ENCODE peak calls at places on chromosomes 6 and 20, in six cellular contexts. Y is WTC11, U is A549, Q is K562, O is endothelial cell of umbilical vein, P is HepG2. G is an unnamed sample.

GRCh38 chr6:93896081-93896480 is 476.7 kb upstream of the EPHA7 start:
- DNase-seq in Y (no peak), U (no peak), Q (no peak), O (no peak), P (no peak), G (no peak)

GRCh38 chr6:116010400-116011095 is 50.1 kb downstream of the FRK start:
- DNase-seq in Y (peak), U (no peak), Q (peak), O (peak), P (peak), G (peak)

GRCh38 chr6:56752009-56752408 is 109.3 kb upstream of the DST start:
- DNase-seq in Y (no peak), U (no peak), Q (no peak), O (no peak), P (no peak), G (no peak)

GRCh38 chr20:32672315-32672981 is 1.3 kb downstream of the C20orf203 start:
- DNase-seq in Y (no peak), U (no peak), Q (no peak), O (no peak), P (no peak), G (no peak)

GRCh38 chr6:24910331-24910849 is 25.4 kb downstream of the RIPOR2 start:
- DNase-seq in Y (peak), U (no peak), Q (no peak), O (no peak), P (no peak), G (peak)

GRCh38 chr6:292506-293184 is 358 bp downstream of the DUSP22 start:
- DNase-seq in Y (peak), U (peak), Q (peak), O (peak), P (peak), G (no peak)

GRCh38 chr20:35954907-35955251 is 577 bp upstream of the SCAND1 start:
- DNase-seq in Y (no peak), U (peak), Q (no peak), O (no peak), P (peak), G (no peak)

GRCh38 chr6:41040101-41040910 is 1.3 kb upstream of the UNC5CL start:
- DNase-seq in Y (no peak), U (peak), Q (peak), O (no peak), P (peak), G (no peak)

GRCh38 chr6:16837217-16837972 is 76.1 kb upstream of the ATXN1 start:
- DNase-seq in Y (no peak), U (no peak), Q (no peak), O (no peak), P (no peak), G (no peak)

GRCh38 chr6:150967910-150968309 is 102.4 kb downstream of the MTHFD1L start:
- DNase-seq in Y (no peak), U (no peak), Q (no peak), O (no peak), P (no peak), G (no peak)

GRCh38 chr6:168349718-168350117 is 30.1 kb upstream of the DACT2 start:
- DNase-seq in Y (no peak), U (no peak), Q (no peak), O (no peak), P (no peak), G (no peak)

GRCh38 chr6:41732601-41733348 is 2.6 kb downstream of the TFEB start:
- DNase-seq in Y (no peak), U (no peak), Q (no peak), O (no peak), P (no peak), G (no peak)

GRCh38 chr20:22080985-22081384 is 375.5 kb downstream of the PAX1 start:
- DNase-seq in Y (no peak), U (no peak), Q (no peak), O (no peak), P (no peak), G (no peak)

GRCh38 chr6:166156942-166157341 is 10.7 kb downstream of the TBXT start:
- DNase-seq in Y (no peak), U (peak), Q (no peak), O (no peak), P (peak), G (no peak)

GRCh38 chr6:84835340-84835739 is 70.9 kb upstream of the TBX18 start:
- DNase-seq in Y (no peak), U (no peak), Q (no peak), O (no peak), P (no peak), G (no peak)

GRCh38 chr20:38982291-38982690 is 20.1 kb downstream of the DHX35 start:
- DNase-seq in Y (no peak), U (no peak), Q (no peak), O (no peak), P (peak), G (no peak)

GRCh38 chr20:53941680-53942079 is 128.7 kb downstream of the BCAS1 start:
- DNase-seq in Y (no peak), U (no peak), Q (no peak), O (no peak), P (no peak), G (no peak)

GRCh38 chr6:159487636-159488035 is 205.4 kb downstream of the SOD2 start:
- DNase-seq in Y (no peak), U (no peak), Q (no peak), O (no peak), P (no peak), G (no peak)

GRCh38 chr6:14863896-14864850 is 381.7 kb upstream of the JARID2 start:
- DNase-seq in Y (no peak), U (no peak), Q (peak), O (no peak), P (no peak), G (no peak)

GRCh38 chr20:8474027-8474668 is 342.1 kb downstream of the PLCB1 start:
- DNase-seq in Y (no peak), U (no peak), Q (no peak), O (no peak), P (no peak), G (no peak)

GRCh38 chr6:165767228-165767627 is 104.2 kb upstream of the PDE10A start:
- DNase-seq in Y (no peak), U (no peak), Q (no peak), O (peak), P (no peak), G (no peak)

GRCh38 chr20:1108437-1108920 is 9.9 kb upstream of the PSMF1 start:
- DNase-seq in Y (peak), U (peak), Q (peak), O (peak), P (peak), G (no peak)

GRCh38 chr6:44652551-44652950 is 265.0 kb downstream of the CDC5L start:
- DNase-seq in Y (no peak), U (no peak), Q (no peak), O (no peak), P (no peak), G (no peak)

GRCh38 chr6:44653091-44653490 is 265.6 kb downstream of the CDC5L start:
- DNase-seq in Y (no peak), U (no peak), Q (no peak), O (no peak), P (no peak), G (no peak)

GRCh38 chr6:44650495-44650894 is 263.0 kb downstream of the CDC5L start:
- DNase-seq in Y (no peak), U (no peak), Q (no peak), O (no peak), P (no peak), G (no peak)

GRCh38 chr6:44650947-44651346 is 263.4 kb downstream of the CDC5L start:
- DNase-seq in Y (no peak), U (no peak), Q (no peak), O (no peak), P (no peak), G (no peak)

GRCh38 chr6:44651604-44652003 is 264.1 kb downstream of the CDC5L start:
- DNase-seq in Y (peak), U (no peak), Q (no peak), O (no peak), P (no peak), G (no peak)
- TF ChIP-seq JUN in Y (no peak), U (no peak), Q (no peak), O (no peak), P (no peak), G (no peak)

GRCh38 chr6:75609639-75610590 is 8.2 kb downstream of the SENP6 start:
- DNase-seq in Y (no peak), U (no peak), Q (no peak), O (peak), P (no peak), G (no peak)
- TF ChIP-seq JUN in Y (no peak), U (no peak), Q (no peak), O (no peak), P (no peak), G (no peak)

DNA sequence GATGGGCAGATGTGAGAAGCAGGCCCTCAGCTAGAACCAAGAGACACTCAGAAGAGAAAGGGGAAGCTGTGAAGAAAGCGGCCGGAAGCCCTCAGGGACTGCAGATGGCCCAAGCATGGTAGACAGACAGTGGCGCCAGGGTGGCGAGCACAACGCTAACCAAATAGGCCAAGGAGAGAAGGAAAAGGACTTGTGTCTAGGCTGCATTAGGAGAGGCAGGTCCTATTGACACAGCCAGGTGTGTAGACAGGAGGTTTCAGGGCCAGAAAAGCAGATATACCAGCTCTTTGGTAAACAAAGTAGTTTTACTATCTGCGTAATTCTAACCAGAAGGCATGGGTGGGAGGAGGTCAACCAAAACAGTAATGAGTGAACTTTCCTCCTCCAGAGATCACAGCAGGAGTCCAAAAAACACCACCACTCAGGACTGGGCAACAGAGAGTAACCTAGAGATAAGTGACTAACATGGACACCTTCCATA is 15.8 kb upstream of the MAP7 start:
- DNase-seq in Y (no peak), U (no peak), Q (peak), O (no peak), P (no peak), G (no peak)
- TF ChIP-seq JUN in Y (no peak), U (no peak), Q (no peak), O (no peak), P (no peak), G (no peak)

GRCh38 chr6:71745525-71745924 is 140.8 kb upstream of the RIMS1 start:
- DNase-seq in Y (no peak), U (no peak), Q (no peak), O (no peak), P (no peak), G (no peak)
- TF ChIP-seq JUN in Y (no peak), U (no peak), Q (no peak), O (no peak), P (no peak), G (no peak)

GRCh38 chr6:83432626-83433025 is 1.8 kb upstream of the ME1 start:
- DNase-seq in Y (no peak), U (no peak), Q (no peak), O (no peak), P (no peak), G (no peak)

GRCh38 chr6:83429269-83429668 is 1.6 kb downstream of the ME1 start:
- DNase-seq in Y (no peak), U (no peak), Q (no peak), O (no peak), P (no peak), G (no peak)

GRCh38 chr6:83429857-83430605 is 820 bp downstream of the ME1 start:
- DNase-seq in Y (peak), U (no peak), Q (peak), O (peak), P (no peak), G (no peak)

GRCh38 chr6:83430606-83431544 is at the start of gene ME1:
- DNase-seq in Y (peak), U (peak), Q (peak), O (peak), P (no peak), G (peak)

DNA sequence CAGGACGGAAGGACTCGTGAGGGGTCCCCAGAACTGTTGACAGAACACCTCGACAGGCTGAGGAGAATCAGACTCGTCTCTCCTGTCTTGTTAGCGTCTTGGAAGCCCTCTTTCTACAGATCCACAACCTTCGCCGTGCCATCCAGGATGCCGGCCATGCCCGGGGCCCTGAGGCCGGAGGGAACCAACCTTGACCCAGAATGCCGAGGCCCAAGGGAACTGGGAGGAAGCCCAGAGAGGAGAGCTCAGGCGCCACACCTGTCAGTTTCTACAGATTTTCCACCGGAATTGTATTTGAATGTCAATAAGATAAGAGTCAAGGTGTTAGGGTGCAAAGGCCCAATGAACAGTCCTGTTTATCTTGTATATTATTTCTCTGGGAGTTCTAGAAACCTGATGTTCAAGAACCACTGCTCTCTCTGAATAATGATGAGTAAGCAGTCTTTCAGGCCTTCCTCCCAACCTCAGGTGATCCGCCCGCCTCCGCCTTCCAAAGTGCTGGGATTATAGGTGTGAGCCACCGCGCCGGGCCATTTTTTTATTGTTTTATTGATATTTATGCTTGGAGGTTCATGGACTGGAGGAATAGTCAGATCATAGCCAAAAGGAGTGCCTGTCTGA is 804 bp upstream of the ME1 start:
- DNase-seq in Y (no peak), U (no peak), Q (peak), O (no peak), P (no peak), G (no peak)
- TF ChIP-seq JUN in Y (no peak), U (no peak), Q (no peak), O (no peak), P (no peak), G (no peak)

GRCh38 chr6:110672122-110672521 is 143.1 kb downstream of the CDK19 start:
- DNase-seq in Y (no peak), U (no peak), Q (no peak), O (no peak), P (no peak), G (no peak)

GRCh38 chr6:110665600-110665999 is 149.7 kb downstream of the CDK19 start:
- DNase-seq in Y (no peak), U (no peak), Q (no peak), O (no peak), P (no peak), G (no peak)

GRCh38 chr6:110671447-110671846 is 143.8 kb downstream of the CDK19 start:
- DNase-seq in Y (no peak), U (no peak), Q (no peak), O (no peak), P (no peak), G (no peak)
- TF ChIP-seq JUN in Y (no peak), U (no peak), Q (no peak), O (no peak), P (no peak), G (no peak)

GRCh38 chr20:3000852-3001523 is 42.4 kb upstream of the GNRH2 start:
- DNase-seq in Y (no peak), U (peak), Q (peak), O (peak), P (no peak), G (no peak)
- TF ChIP-seq JUN in Y (no peak), U (no peak), Q (no peak), O (no peak), P (no peak), G (no peak)

GRCh38 chr6:10309826-10310405 is 105.0 kb downstream of the TFAP2A start:
- DNase-seq in Y (no peak), U (no peak), Q (no peak), O (no peak), P (no peak), G (no peak)
- TF ChIP-seq JUN in Y (no peak), U (no peak), Q (no peak), O (no peak), P (no peak), G (no peak)

DNA sequence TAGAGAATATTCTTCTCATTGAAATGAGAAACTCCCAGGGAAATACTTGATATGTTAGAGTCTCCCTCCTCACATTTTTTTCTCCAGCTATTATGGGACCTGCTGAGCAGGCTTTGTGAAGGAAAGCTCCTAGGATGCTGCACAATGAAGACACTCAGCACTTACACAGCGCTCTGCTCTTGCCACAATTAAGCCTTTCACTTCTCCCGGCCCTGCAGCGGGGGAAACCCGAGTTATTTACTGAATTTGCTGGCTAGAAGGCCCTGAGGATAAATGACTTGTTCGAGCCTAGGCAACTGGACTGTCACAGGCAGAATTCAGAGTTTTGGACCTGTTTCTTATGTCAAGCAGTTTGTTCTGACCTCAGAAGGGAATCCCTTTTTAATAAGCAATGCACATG is 102.0 kb downstream of the MAP3K7 start:
- DNase-seq in Y (no peak), U (no peak), Q (peak), O (no peak), P (no peak), G (no peak)
- TF ChIP-seq JUN in Y (no peak), U (no peak), Q (no peak), O (no peak), P (no peak), G (no peak)